ENCODE peak calls at places on chromosomes 13 and 19, in seven cellular contexts. Y is EL; S is NCI-H748 treated with DMSO at 0.1 percent for 48 hours; G is neuronal stem cell; J is stimulated activated CD8-positive, alpha-beta memory T cell treated with anti-CD3 and anti-CD28 coated beads, Interleukin-2, amount 100 ng/mL, for 1 hour; K is spleen; Z is M059J. E is an unnamed sample.

GRCh38 chr19:52948025-52948770 is 14.5 kb downstream of the ZNF816 start:
- DNase-seq in Y (no peak), S (no peak), G (no peak), J (no peak), K (no peak), Z (no peak), E (no peak)

GRCh38 chr13:28659611-28659970 is 661 bp downstream of the POMP start:
- DNase-seq in Y (peak; percentile 60), S (no peak), G (no peak), J (no peak), K (no peak), Z (peak; percentile 66), E (peak; percentile 60)

GRCh38 chr19:40524133-40524549 is 52.5 kb upstream of the SHKBP1 start:
- DNase-seq in Y (no peak), S (no peak), G (no peak), J (no peak), K (no peak), Z (peak; percentile 33), E (no peak)

GRCh38 chr19:7415163-7415856 is 66.6 kb downstream of the ARHGEF18 start:
- DNase-seq in Y (no peak), S (peak; percentile 21), G (no peak), J (no peak), K (no peak), Z (peak; percentile 74), E (peak; percentile 45)

GRCh38 chr19:50896591-50897190 is 14.5 kb downstream of the KLK4 start:
- DNase-seq in Y (peak; percentile 47), S (no peak), G (no peak), J (no peak), K (peak; percentile 83), Z (peak; percentile 84), E (peak; percentile 97)

GRCh38 chr19:9850235-9850959 is 15.3 kb downstream of the PIN1 start:
- DNase-seq in Y (no peak), S (no peak), G (no peak), J (no peak), K (no peak), Z (no peak), E (no peak)

GRCh38 chr13:51330741-51331140 is 8.8 kb upstream of the SERPINE3 start:
- DNase-seq in Y (no peak), S (no peak), G (no peak), J (no peak), K (no peak), Z (peak; percentile 89), E (no peak)

GRCh38 chr13:20254076-20254475 is 22.0 kb upstream of the GJB6 start:
- DNase-seq in Y (no peak), S (no peak), G (no peak), J (no peak), K (no peak), Z (no peak), E (peak; percentile 9)

GRCh38 chr19:43759515-43759914 is 4.8 kb upstream of the SMG9 start:
- DNase-seq in Y (peak; percentile 91), S (no peak), G (no peak), J (no peak), K (no peak), Z (peak; percentile 88), E (no peak)

GRCh38 chr13:65595881-65596280 is 1634.3 kb downstream of the PCDH9 start:
- DNase-seq in Y (peak; percentile 32), S (no peak), G (no peak), J (no peak), K (no peak), Z (no peak), E (no peak)

E was measured in kidney tubule cell.